ENCODE peak calls at places on chromosome 10, in nine cellular contexts. H is endothelial cell, T is AG04450, W is fibroblast of pulmonary artery, Z is cardiac muscle cell, C is GM23338, F is nephron progenitor cell, B is endothelial cell of umbilical vein, J is OCI-LY7. Q is an unnamed sample.
A peak's percentile ranks its signal among the peaks of the same experiment; 100 is the strongest.

GRCh38 chr10:70805619-70806215 is 10.0 kb upstream of the SGPL1 start:
- DNase-seq in H (no peak), T (no peak), W (no peak), Z (no peak), C (no peak), F (no peak), B (no peak), J (no peak), Q (no peak)

GRCh38 chr10:81541517-81541916 is 333.5 kb upstream of the NRG3 start:
- DNase-seq in H (no peak), T (no peak), W (no peak), Z (no peak), C (no peak), F (no peak), B (no peak), J (no peak), Q (no peak)

GRCh38 chr10:43254881-43255643 is 11.8 kb downstream of the RASGEF1A start:
- DNase-seq in H (no peak), T (no peak), W (no peak), Z (no peak), C (no peak), F (peak; percentile 3), B (no peak), J (no peak), Q (no peak)

GRCh38 chr10:130531312-130531711 is 395.1 kb downstream of the GLRX3 start:
- DNase-seq in H (no peak), T (no peak), W (no peak), Z (no peak), C (no peak), F (no peak), B (no peak), J (no peak), Q (no peak)

GRCh38 chr10:126387041-126387908 is 1.0 kb downstream of the ADAM12 start:
- DNase-seq in H (peak; percentile 79), T (no peak), W (peak; percentile 73), Z (peak; percentile 75), C (peak; percentile 80), F (peak; percentile 79), B (peak; percentile 48), J (no peak), Q (peak; percentile 55)

GRCh38 chr10:82980321-82980720 is 1105.3 kb downstream of the NRG3 start:
- DNase-seq in H (no peak), T (no peak), W (no peak), Z (no peak), C (no peak), F (no peak), B (no peak), J (no peak), Q (no peak)

GRCh38 chr10:74194999-74195398 is 44.0 kb downstream of the ADK start:
- DNase-seq in H (no peak), T (no peak), W (peak; percentile 27), Z (no peak), C (no peak), F (no peak), B (no peak), J (no peak), Q (no peak)

GRCh38 chr10:7585228-7585627 is 81.5 kb downstream of the ITIH5 start:
- DNase-seq in H (no peak), T (no peak), W (no peak), Z (no peak), C (no peak), F (no peak), B (no peak), J (no peak), Q (no peak)

GRCh38 chr10:114925675-114926204 is 12.3 kb upstream of the TRUB1 start:
- DNase-seq in H (no peak), T (no peak), W (peak; percentile 44), Z (no peak), C (no peak), F (peak; percentile 25), B (peak; percentile 77), J (no peak), Q (no peak)

GRCh38 chr10:32350811-32351342 is 3.9 kb upstream of the EPC1 start:
- DNase-seq in H (no peak), T (no peak), W (no peak), Z (no peak), C (no peak), F (no peak), B (no peak), J (peak; percentile 22), Q (no peak)

GRCh38 chr10:119422685-119423509 is 119.6 kb downstream of the RGS10 start:
- DNase-seq in H (no peak), T (no peak), W (no peak), Z (no peak), C (no peak), F (no peak), B (no peak), J (no peak), Q (no peak)

GRCh38 chr10:83050815-83051214 is 1088.5 kb upstream of the GHITM start:
- DNase-seq in H (no peak), T (no peak), W (no peak), Z (no peak), C (no peak), F (no peak), B (no peak), J (no peak), Q (no peak)

GRCh38 chr10:125038637-125039036 is 96.7 kb downstream of the ZRANB1 start:
- DNase-seq in H (no peak), T (no peak), W (no peak), Z (peak; percentile 23), C (peak; percentile 67), F (no peak), B (no peak), J (peak; percentile 29), Q (no peak)
- TF ChIP-seq CTCF in H (no peak), T (peak; percentile 6), W (peak; percentile 2), Z (peak; percentile 18), C (peak; percentile 64), F (no peak), B (no peak), J (peak; percentile 63), Q (no peak)

GRCh38 chr10:61138728-61139127 is 194.7 kb upstream of the RHOBTB1 start:
- DNase-seq in H (no peak), T (no peak), W (no peak), Z (no peak), C (no peak), F (no peak), B (no peak), J (no peak), Q (no peak)

GRCh38 chr10:61139230-61139928 is 195.4 kb upstream of the RHOBTB1 start:
- DNase-seq in H (no peak), T (no peak), W (no peak), Z (no peak), C (no peak), F (no peak), B (peak; percentile 41), J (no peak), Q (no peak)

GRCh38 chr10:61142987-61143386 is 199.0 kb upstream of the RHOBTB1 start:
- DNase-seq in H (no peak), T (no peak), W (no peak), Z (no peak), C (no peak), F (no peak), B (no peak), J (no peak), Q (no peak)

GRCh38 chr10:61136151-61136550 is 192.2 kb upstream of the RHOBTB1 start:
- DNase-seq in H (no peak), T (no peak), W (peak; percentile 27), Z (no peak), C (peak; percentile 32), F (no peak), B (peak; percentile 88), J (no peak), Q (no peak)

GRCh38 chr10:61140765-61141392 is 196.9 kb upstream of the RHOBTB1 start:
- DNase-seq in H (peak; percentile 21), T (peak; percentile 51), W (peak; percentile 85), Z (peak; percentile 50), C (peak; percentile 57), F (no peak), B (peak; percentile 88), J (peak; percentile 41), Q (no peak)
- TF ChIP-seq CTCF in H (peak; percentile 78), T (peak; percentile 74), W (peak; percentile 73), Z (peak; percentile 63), C (peak; percentile 60), F (peak; percentile 50), B (peak; percentile 55), J (peak; percentile 82), Q (peak; percentile 80)

DNA sequence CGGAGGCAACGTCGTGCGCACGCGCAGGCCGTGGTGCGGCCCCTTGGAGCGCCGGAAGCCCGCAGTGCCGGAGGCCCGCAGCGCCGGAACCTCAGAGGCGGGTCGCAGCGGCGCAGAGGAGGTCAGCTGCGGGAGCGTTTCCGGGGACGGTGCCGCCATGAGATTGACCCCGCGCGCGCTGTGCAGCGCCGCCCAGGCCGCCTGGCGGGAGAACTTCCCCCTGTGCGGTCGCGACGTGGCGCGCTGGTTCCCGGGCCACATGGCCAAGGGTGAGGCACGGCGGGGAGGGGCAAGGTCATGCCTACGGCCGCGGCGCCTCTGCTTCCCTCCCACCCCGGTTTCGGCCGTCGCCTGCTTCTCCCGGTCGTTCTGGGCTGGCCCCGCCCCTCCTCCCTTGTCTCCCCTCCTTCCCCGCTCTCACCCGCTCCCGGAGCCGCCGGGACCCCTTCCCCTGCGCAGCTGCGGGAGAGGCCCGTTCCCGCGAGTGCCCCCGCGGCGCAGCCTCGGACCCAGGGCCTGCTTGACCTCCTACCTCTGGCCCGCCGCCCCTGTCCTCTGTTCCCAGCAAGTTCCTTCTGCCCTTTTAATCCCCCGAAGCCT is at the start of gene MTG1:
- DNase-seq in H (peak; percentile 61), T (peak; percentile 69), W (peak; percentile 92), Z (peak; percentile 98), C (peak; percentile 97), F (peak; percentile 99), B (peak; percentile 90), J (peak; percentile 97), Q (peak; percentile 94)
- TF ChIP-seq CTCF in H (no peak), T (no peak), W (no peak), Z (peak; percentile 6), C (peak; percentile 9), F (no peak), B (peak; percentile 9), J (no peak), Q (peak; percentile 29)

DNA sequence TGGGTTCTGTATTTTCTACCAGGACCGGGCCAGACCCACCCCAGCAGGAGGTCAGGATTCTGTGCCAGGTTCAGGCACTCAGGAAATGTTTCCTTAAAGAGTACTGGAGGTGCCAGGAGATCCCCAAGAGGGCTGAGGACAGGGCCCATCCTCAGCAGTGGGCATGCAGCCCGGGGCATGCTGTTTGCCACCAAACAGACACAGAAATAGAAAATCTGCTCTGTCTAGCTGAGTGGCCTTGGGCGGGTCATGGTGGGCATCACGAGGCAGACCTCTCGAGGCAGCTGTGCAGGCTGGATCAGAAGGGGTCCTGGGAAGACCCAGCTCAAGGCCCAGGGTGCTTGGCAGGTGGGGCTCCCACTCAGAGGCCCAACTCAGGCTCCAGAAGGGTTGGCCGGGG is 105.0 kb downstream of the FAM53B start:
- DNase-seq in H (no peak), T (no peak), W (no peak), Z (no peak), C (no peak), F (no peak), B (no peak), J (no peak), Q (no peak)
- TF ChIP-seq CTCF in H (no peak), T (no peak), W (no peak), Z (no peak), C (no peak), F (no peak), B (no peak), J (no peak), Q (no peak)